ENCODE peak calls at places on chromosomes 3 and 15, in nine cellular contexts. X is spleen, T is lower leg skin, G is activated B cell treated with CpG ODN at 0.5 μM for 24 hours, O is mammary epithelial cell, U is fibroblast of lung, A is foreskin fibroblast, L is psoas muscle, N is dorsolateral prefrontal cortex. F is an unnamed sample.

GRCh38 chr15:40902605-40903561 is 8.6 kb downstream of the VPS18 start:
- DNase-seq in X (peak), T (no peak), G (no peak), O (peak), U (no peak), A (no peak), L (no peak), N (peak), F (no peak)

GRCh38 chr3:177300039-177300833 is 103.0 kb upstream of the TBL1XR1 start:
- DNase-seq in X (no peak), T (no peak), G (no peak), O (no peak), U (peak), A (peak), L (no peak), N (no peak), F (peak)

GRCh38 chr3:147846854-147847453 is 437.8 kb downstream of the ZIC1 start:
- DNase-seq in X (no peak), T (no peak), G (no peak), O (no peak), U (no peak), A (no peak), L (no peak), N (no peak), F (no peak)

GRCh38 chr3:12944413-12944812 is 103.0 kb upstream of the RPL32 start:
- DNase-seq in X (no peak), T (no peak), G (no peak), O (no peak), U (no peak), A (no peak), L (no peak), N (no peak), F (no peak)

GRCh38 chr3:33074217-33075067 is 22.5 kb downstream of the GLB1 start:
- DNase-seq in X (no peak), T (no peak), G (peak), O (peak), U (peak), A (peak), L (peak), N (peak), F (peak)

GRCh38 chr3:32819581-32820348 is 2.0 kb downstream of the TRIM71 start:
- DNase-seq in X (no peak), T (no peak), G (no peak), O (no peak), U (no peak), A (no peak), L (no peak), N (no peak), F (no peak)

GRCh38 chr3:123941150-123941941 is 19.7 kb downstream of the CCDC14 start:
- DNase-seq in X (no peak), T (no peak), G (no peak), O (no peak), U (peak), A (no peak), L (no peak), N (no peak), F (no peak)

GRCh38 chr3:32132121-32132520 is 25.7 kb downstream of the GPD1L start:
- DNase-seq in X (no peak), T (no peak), G (no peak), O (peak), U (no peak), A (no peak), L (no peak), N (no peak), F (no peak)

GRCh38 chr3:37905987-37906674 is 44.5 kb downstream of the CTDSPL start:
- DNase-seq in X (no peak), T (no peak), G (no peak), O (no peak), U (peak), A (peak), L (no peak), N (no peak), F (no peak)

GRCh38 chr3:172542999-172543398 is 19.8 kb upstream of the TNFSF10 start:
- DNase-seq in X (no peak), T (no peak), G (no peak), O (no peak), U (no peak), A (no peak), L (no peak), N (no peak), F (no peak)

GRCh38 chr3:4529901-4530588 is 36.9 kb downstream of the ITPR1 start:
- DNase-seq in X (no peak), T (no peak), G (no peak), O (no peak), U (no peak), A (no peak), L (no peak), N (no peak), F (no peak)

GRCh38 chr3:138875754-138876664 is 41.3 kb upstream of the PIK3CB start:
- DNase-seq in X (peak), T (no peak), G (no peak), O (no peak), U (no peak), A (no peak), L (no peak), N (no peak), F (no peak)

GRCh38 chr3:180072786-180073185 is 36.0 kb upstream of the PEX5L start:
- DNase-seq in X (no peak), T (no peak), G (no peak), O (no peak), U (no peak), A (no peak), L (no peak), N (no peak), F (no peak)

GRCh38 chr3:142027295-142027694 is 122.0 kb downstream of the TFDP2 start:
- DNase-seq in X (no peak), T (no peak), G (no peak), O (no peak), U (peak), A (no peak), L (no peak), N (no peak), F (no peak)

GRCh38 chr15:51129513-51130197 is 34.9 kb upstream of the TNFAIP8L3 start:
- DNase-seq in X (no peak), T (no peak), G (no peak), O (no peak), U (no peak), A (no peak), L (no peak), N (no peak), F (no peak)

GRCh38 chr15:78060232-78060631 is 17.3 kb downstream of the TBC1D2B start:
- DNase-seq in X (no peak), T (no peak), G (no peak), O (no peak), U (no peak), A (no peak), L (no peak), N (no peak), F (no peak)

GRCh38 chr3:32451049-32451659 is 51.5 kb downstream of the CMTM6 start:
- DNase-seq in X (no peak), T (no peak), G (no peak), O (no peak), U (no peak), A (no peak), L (no peak), N (no peak), F (no peak)

DNA sequence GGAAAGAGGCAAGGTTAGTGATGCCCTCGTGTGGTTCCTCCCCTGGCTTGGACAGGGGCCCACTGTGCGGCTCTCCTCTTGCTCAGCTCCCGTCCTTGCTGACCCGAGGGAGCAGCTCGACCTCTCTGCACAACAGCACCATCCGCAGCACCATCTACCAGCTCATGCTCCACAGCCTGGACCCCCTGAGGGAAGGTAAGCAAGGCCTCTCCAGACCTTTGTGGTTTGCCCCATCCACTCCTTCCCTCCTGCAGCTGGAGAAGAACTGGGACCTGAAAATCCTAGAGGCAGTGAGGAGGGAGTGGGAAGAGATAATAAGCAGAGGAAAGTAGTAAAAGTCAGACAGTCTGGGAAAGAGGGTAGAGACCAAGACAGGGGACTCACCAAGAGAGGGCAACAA is 17.8 kb downstream of the SLC24A1 start:
- DNase-seq in X (no peak), T (no peak), G (no peak), O (no peak), U (no peak), A (no peak), L (no peak), N (no peak), F (no peak)
- TF ChIP-seq CTCF in X (no peak), T (no peak), G (no peak), O (no peak), U (no peak), A (no peak), L (no peak), N (no peak), F (no peak)

GRCh38 chr3:128112406-128112968 is 11.1 kb downstream of the RUVBL1 start:
- DNase-seq in X (no peak), T (no peak), G (no peak), O (peak), U (peak), A (peak), L (no peak), N (no peak), F (peak)
- TF ChIP-seq CTCF in X (no peak), T (no peak), G (no peak), O (no peak), U (no peak), A (no peak), L (no peak), N (no peak), F (no peak)

DNA sequence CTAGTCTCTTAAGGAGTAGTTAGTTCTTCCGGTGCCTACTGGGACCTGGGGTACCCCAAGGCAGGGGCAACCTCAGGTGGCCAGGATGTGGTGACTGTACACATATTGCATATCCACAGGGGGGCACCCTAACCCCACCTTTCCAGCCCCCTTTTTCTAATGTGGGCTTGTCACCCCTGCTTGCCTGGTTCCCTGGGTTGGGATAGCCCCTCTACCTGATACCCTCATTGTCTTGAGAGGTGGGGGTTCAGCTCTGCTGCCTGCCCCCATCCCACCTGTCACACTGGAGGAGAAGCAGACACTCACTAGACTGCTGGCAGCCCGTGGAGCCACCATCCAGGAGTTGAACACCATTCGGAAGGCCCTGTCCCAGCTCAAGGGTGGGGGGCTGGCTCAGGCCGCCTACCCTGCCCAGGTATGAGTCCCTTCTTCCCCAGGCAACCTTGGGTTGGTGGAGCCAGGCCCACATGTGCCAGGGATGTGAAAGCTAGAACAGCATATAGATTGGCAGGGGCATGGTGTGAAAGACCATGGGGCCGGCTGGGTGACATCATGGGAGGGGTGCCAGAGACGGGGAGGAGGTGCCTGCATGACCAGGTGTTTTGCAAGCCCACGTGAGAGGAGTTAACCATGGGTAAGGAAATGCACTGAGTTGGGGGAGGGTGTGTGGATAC is 4.0 kb downstream of the GLYCTK start:
- DNase-seq in X (peak), T (no peak), G (peak), O (no peak), U (no peak), A (no peak), L (no peak), N (no peak), F (no peak)
- TF ChIP-seq CTCF in X (peak), T (no peak), G (no peak), O (no peak), U (peak), A (peak), L (peak), N (peak), F (peak)

DNA sequence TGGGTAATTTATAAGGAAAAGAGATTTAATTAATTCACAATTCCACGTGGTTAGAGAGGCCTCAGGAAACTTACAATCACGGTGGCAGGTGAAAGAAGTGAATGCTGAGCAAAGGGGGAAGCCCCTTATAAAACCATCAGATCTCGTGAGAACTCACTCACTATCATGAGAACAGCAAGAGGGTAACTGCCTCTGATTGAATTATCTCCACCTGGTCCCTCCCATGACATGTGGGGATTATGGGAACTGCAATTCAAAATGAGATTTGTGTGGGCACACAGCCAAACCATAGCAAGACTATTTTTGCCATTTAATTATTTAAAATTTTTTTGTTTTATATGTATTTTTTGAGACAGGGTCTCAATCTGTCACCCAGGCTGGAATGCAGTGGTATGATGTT is 27.0 kb upstream of the KCTD6 start:
- DNase-seq in X (no peak), T (no peak), G (no peak), O (no peak), U (no peak), A (no peak), L (no peak), N (no peak), F (no peak)
- TF ChIP-seq CTCF in X (no peak), T (no peak), G (no peak), O (no peak), U (no peak), A (no peak), L (no peak), N (no peak), F (no peak)

DNA sequence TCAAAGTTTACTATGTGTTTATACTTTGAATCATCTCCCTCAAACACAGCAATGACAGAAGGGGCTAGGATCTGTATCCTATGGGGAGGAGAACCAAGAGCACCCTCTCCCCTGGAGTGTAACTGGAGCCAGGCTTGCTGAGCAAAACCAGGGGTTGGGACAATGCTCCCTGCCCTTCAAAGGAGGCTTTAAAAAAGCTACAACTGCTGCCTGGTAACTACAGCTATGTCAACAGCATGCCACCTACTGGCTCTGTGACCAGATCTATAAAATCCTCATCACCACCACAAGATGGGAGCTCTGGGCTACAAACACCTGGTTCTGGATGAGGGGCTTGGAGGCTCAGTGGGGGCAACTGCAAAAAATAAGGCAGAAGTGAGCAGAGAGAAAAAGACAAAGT is 61.9 kb downstream of the ANO10 start:
- DNase-seq in X (no peak), T (no peak), G (no peak), O (no peak), U (no peak), A (no peak), L (no peak), N (no peak), F (no peak)
- TF ChIP-seq CTCF in X (no peak), T (no peak), G (no peak), O (no peak), U (no peak), A (no peak), L (no peak), N (no peak), F (no peak)

DNA sequence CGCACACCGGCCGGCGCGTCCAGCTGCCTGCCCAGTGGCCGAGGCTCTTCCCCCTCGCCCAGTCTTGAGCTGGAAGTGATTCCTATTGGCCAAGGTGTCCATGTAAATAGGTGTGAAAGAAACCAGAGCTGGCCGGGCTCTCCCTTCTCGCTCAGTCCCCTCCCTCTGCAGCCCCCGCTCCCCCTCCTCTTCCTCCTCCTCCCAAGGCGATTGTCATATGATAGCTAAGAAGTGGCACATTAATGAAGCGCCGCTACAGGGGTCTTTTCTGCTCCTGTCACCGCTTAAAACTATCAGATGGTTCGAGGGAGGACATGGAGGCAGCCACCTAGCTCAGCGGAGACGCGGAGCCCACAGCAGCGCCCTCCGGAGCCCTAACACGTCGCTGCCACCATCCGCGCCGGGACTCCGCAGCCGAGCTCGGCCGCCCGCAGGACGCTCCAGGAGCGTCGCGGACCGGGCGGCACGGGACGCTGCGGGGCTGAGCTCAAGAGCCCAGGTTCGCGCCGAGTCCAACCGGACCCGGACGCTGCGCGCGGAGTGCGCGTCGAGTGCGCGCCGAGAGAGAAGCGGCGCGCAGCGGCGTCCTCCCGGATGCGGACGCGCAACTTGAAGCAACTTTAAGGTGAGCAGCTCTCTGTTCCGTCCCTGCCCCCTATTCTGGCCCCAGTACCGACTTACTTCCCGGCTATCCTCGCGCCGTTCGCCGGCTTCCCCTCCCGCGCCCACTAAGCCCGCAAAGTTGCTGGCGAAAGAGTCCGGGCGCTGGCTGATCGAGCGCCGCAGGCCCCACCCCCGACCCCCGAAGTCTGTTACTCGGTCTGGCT is at the start of gene FOXB1:
- DNase-seq in X (no peak), T (no peak), G (no peak), O (no peak), U (no peak), A (no peak), L (no peak), N (no peak), F (no peak)
- TF ChIP-seq CTCF in X (no peak), T (no peak), G (no peak), O (no peak), U (no peak), A (no peak), L (no peak), N (no peak), F (no peak)

DNA sequence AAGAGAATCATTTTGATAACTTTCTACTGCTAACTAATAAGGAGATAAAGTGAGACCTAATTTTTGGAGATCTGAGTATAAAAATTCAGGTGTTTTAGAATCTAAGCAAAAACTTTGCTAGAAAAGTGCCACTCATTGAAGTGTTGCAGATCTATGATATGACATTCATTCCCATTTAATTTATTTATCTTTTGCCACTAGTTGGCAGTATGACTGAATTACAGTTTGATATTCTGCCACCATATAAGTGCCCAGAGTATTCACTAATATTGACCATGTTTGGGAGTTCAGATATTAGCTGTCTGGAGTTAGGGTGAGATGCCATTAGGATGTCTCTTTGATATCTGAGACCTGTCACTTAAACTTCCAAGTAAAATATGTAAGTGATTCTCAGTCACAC is 251.3 kb upstream of the GBE1 start:
- DNase-seq in X (no peak), T (no peak), G (no peak), O (no peak), U (no peak), A (no peak), L (no peak), N (no peak), F (no peak)
- TF ChIP-seq CTCF in X (no peak), T (no peak), G (no peak), O (peak), U (no peak), A (no peak), L (no peak), N (no peak), F (peak)

GRCh38 chr3:48685293-48685602 is 467 bp downstream of the NCKIPSD start:
- DNase-seq in X (no peak), T (peak), G (no peak), O (no peak), U (no peak), A (no peak), L (no peak), N (no peak), F (no peak)
- TF ChIP-seq CTCF in X (no peak), T (no peak), G (no peak), O (no peak), U (no peak), A (no peak), L (no peak), N (no peak), F (no peak)

F was measured in AG09319.